ENCODE peak calls at places on chromosome 11, in eight cellular contexts. Q, Y, R, J, N, T, B and O are unnamed samples.

GRCh38 chr11:32188785-32189184 is 97.9 kb downstream of the RCN1 start:
- DNase-seq in T (no peak), R (no peak), Y (no peak), Q (no peak), N (no peak), J (no peak), B (no peak), O (no peak)

GRCh38 chr11:87602776-87603175 is 565.0 kb downstream of the TMEM135 start:
- DNase-seq in B (no peak), N (no peak), T (no peak), J (no peak), R (no peak), Y (no peak), Q (no peak), O (no peak)

GRCh38 chr11:33942954-33943353 is 51.1 kb upstream of the LMO2 start:
- DNase-seq in Q (peak; percentile 85), J (no peak), Y (no peak), B (no peak), T (peak; percentile 93), N (no peak), R (no peak), O (peak; percentile 21)

GRCh38 chr11:21909145-21909544 is 283.7 kb upstream of the ANO5 start:
- DNase-seq in Q (no peak), J (no peak), B (no peak), T (no peak), Y (no peak), N (no peak), R (no peak), O (no peak)

GRCh38 chr11:130827697-130828377 is 88.4 kb downstream of the SNX19 start:
- DNase-seq in R (peak; percentile 76), Y (peak; percentile 95), B (peak; percentile 81), J (no peak), Q (no peak), T (peak; percentile 88), N (peak; percentile 74), O (peak; percentile 59)

GRCh38 chr11:76152741-76153608 is 53.3 kb downstream of the WNT11 start:
- DNase-seq in Q (no peak), J (no peak), B (no peak), T (no peak), Y (peak; percentile 63), R (peak; percentile 89), N (no peak), O (no peak)

GRCh38 chr11:129709801-129710398 is 105.7 kb upstream of the TMEM45B start:
- DNase-seq in T (no peak), R (peak; percentile 31), N (no peak), J (peak; percentile 6), Q (no peak), Y (peak; percentile 28), B (no peak), O (no peak)

GRCh38 chr11:223026-223789 is 12.9 kb downstream of the SIRT3 start:
- DNase-seq in T (no peak), Y (peak; percentile 36), Q (no peak), N (no peak), J (no peak), R (no peak), B (no peak), O (no peak)

GRCh38 chr11:4891996-4892640 is 10.4 kb downstream of the OR51T1 start:
- DNase-seq in B (no peak), Q (peak; percentile 91), N (no peak), Y (no peak), T (peak; percentile 92), J (no peak), R (no peak), O (peak; percentile 33)

GRCh38 chr11:63277345-63277943 is 34.0 kb upstream of the SLC22A25 start:
- DNase-seq in Q (no peak), B (no peak), T (no peak), R (no peak), Y (no peak), J (no peak), N (no peak), O (no peak)

GRCh38 chr11:96267001-96267489 is 76.0 kb downstream of the MAML2 start:
- DNase-seq in N (no peak), B (no peak), J (no peak), T (peak; percentile 32), R (no peak), Q (no peak), Y (no peak), O (no peak)

GRCh38 chr11:128365044-128365443 is 222.3 kb downstream of the ETS1 start:
- DNase-seq in J (no peak), B (no peak), R (no peak), Q (peak; percentile 63), N (no peak), Y (no peak), T (peak; percentile 74), O (peak; percentile 73)

GRCh38 chr11:31640611-31641010 is 131.0 kb downstream of the ELP4 start:
- DNase-seq in Q (no peak), B (no peak), R (no peak), Y (no peak), J (no peak), N (no peak), T (no peak), O (no peak)

GRCh38 chr11:114153224-114153623 is 93.7 kb downstream of the ZBTB16 start:
- DNase-seq in B (no peak), N (no peak), T (no peak), R (no peak), J (no peak), Q (no peak), Y (no peak), O (no peak)

DNA sequence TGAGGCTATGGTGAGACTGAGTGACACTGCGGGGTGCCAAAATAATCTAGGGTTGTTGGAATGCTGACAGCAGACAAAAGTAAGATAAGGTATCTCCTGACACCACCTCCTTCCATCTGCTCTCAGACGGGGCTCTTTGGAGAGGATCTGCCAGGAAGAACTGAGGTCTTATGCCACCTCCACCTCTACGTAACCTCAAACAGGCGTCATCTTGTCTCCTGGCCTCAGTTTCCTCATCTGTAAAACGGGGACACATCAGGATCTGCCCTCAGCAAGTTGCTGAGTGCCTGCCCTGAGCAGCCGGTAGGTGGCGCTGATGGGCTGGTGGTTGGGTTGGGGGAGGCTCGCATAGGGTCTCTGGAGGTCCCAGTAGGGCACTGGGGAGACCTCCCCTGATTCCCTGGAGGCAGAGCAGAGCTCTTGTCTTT is 1.7 kb upstream of the MYEOV start:
- DNase-seq in R (no peak), T (peak; percentile 33), N (no peak), Q (no peak), J (no peak), B (peak; percentile 23), Y (peak; percentile 89), O (no peak)
- TF ChIP-seq CTCF in R (peak; percentile 52), T (peak; percentile 93), N (peak; percentile 44), Q (peak; percentile 78), J (peak; percentile 53), B (peak; percentile 81), Y (peak; percentile 92), O (peak; percentile 92)

GRCh38 chr11:12680940-12681258 is 6.7 kb downstream of the TEAD1 start:
- DNase-seq in Y (no peak), J (no peak), R (no peak), B (no peak), T (no peak), N (no peak), Q (no peak), O (no peak)
- H3K4me3 ChIP-seq in Y (peak overlapping the region; percentile 95), J (peak overlapping the region; percentile 52), R (no peak overlapping the region), B (peak overlapping the region; percentile 27), T (no peak overlapping the region), N (no peak overlapping the region), Q (no peak overlapping the region), O (peak overlapping the region; percentile 6)

DNA sequence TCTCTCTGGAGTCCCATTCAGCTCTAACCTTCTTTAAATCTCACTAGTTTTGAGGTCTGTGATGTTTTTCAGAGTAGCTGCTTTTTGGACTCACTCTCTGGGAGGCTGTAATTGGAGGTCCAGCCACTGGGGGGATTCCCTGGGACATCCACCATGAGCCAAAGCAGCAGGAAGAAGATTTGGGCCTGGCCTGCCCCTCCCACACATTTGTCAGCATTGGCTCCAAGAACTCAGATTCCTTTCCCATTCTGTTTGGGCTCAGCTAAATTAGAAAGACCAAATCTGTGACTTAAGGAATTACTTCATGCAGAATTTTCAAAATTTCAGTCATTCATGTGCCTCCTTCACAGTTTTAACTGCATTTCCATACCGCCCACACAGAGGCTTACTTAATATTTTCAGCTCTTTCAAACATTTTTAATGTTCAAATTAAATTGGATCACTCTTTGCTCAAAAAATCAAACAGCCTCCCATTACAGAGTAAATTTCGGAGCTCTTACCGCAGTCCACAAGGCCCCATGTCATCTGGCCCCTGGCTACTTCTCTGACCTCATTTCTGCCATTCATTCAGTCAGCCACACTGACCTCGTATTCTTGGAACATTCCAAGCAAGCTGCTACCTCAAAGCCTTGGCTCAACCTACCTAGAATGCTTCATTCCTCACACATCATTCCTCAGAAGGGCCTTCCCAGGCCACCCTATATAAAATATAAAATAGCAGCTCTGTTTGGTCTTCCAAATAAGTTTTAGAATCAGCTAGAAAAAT is 54.5 kb upstream of the RRAS2 start:
- DNase-seq in Y (peak; percentile 92), Q (peak; percentile 50), B (no peak), N (no peak), T (peak; percentile 87), R (no peak), J (no peak), O (no peak)
- TF ChIP-seq CTCF in Y (peak; percentile 73), Q (peak; percentile 48), B (peak; percentile 34), N (no peak), T (peak; percentile 56), R (peak; percentile 17), J (no peak), O (peak; percentile 29)

GRCh38 chr11:100560606-100561005 is 126.5 kb upstream of the ARHGAP42 start:
- DNase-seq in B (no peak), Y (no peak), T (no peak), N (no peak), J (no peak), Q (no peak), R (no peak), O (no peak)

GRCh38 chr11:100562102-100562501 is 125.0 kb upstream of the ARHGAP42 start:
- DNase-seq in N (no peak), T (peak; percentile 85), B (no peak), Q (peak; percentile 81), R (no peak), Y (no peak), J (no peak), O (peak; percentile 65)

GRCh38 chr11:100561325-100561724 is 125.8 kb upstream of the ARHGAP42 start:
- DNase-seq in J (no peak), B (no peak), Y (no peak), T (no peak), N (no peak), Q (no peak), R (no peak), O (no peak)

GRCh38 chr11:100556781-100557180 is 130.3 kb upstream of the ARHGAP42 start:
- DNase-seq in B (no peak), Y (no peak), T (no peak), J (no peak), Q (no peak), R (no peak), N (no peak), O (no peak)

DNA sequence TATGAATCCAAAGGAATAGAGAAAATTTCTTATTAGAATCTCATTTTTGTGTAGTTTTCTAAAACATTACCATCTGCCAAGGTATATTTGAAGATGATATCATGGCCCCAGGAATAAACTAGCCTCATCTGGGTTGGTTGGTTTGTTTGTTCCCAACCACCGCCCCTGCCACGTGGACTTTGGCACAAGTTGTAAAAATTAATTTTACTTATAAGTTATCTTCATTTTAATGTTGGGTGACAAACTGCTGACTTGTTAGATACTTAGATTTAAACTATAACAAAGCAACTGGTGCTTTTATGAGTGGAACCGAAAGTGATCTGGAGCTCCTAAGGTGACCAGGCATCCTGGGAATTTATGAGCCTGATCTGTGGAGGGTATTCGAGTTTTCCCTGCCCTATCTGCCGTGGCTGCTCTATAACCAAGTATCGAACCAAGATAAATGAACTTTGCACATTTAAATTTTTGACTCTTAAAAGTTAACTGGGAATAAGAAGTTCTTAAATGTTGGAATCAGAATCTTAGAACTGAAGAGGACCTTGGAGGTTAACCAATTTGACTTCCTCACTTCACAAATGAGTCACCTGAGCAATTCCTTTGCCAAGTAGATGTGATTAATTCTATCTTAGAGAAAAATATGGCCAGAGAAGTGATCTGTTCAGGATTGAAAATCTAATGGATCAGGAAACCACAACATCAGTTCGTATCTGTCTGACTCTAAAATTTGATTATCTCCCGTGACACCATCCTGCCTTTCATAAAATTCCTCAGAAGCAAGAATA is 129.1 kb upstream of the ARHGAP42 start:
- DNase-seq in T (peak; percentile 62), N (no peak), R (no peak), J (no peak), Y (no peak), B (no peak), Q (peak; percentile 55), O (no peak)
- H3K4me3 ChIP-seq in T (no peak overlapping the region), N (no peak overlapping the region), R (no peak overlapping the region), J (no peak overlapping the region), Y (no peak overlapping the region), B (no peak overlapping the region), Q (no peak overlapping the region), O (no peak overlapping the region)